ENCODE peak calls at places on chromosomes 5 and 9, in seven cellular contexts. R is neuronal stem cell, J is mesendoderm, B is H9, A is mesenchymal stem cell, P is trophoblast cell, T is H1. H is an unnamed sample.
A peak's percentile ranks its signal among the peaks of the same experiment; 100 is the strongest.

GRCh38 chr9:2740616-2741015 is 23.3 kb downstream of the KCNV2 start:
- DNase-seq in P (no peak), R (no peak), J (no peak), B (no peak), A (no peak), T (no peak), H (peak; percentile 65)

GRCh38 chr9:78559449-78559885 is 262.5 kb downstream of the PSAT1 start:
- DNase-seq in P (no peak), J (no peak), A (peak; percentile 92), R (no peak), T (no peak), B (no peak), H (peak; percentile 91)

GRCh38 chr9:113350338-113350672 is 964 bp downstream of the BSPRY start:
- DNase-seq in B (no peak), A (no peak), P (no peak), T (no peak), J (no peak), R (no peak), H (no peak)

GRCh38 chr9:79572891-79573696 is 1.3 kb downstream of the TLE4 start:
- DNase-seq in J (peak; percentile 27), T (no peak), R (no peak), A (peak; percentile 53), B (peak; percentile 34), P (peak; percentile 24), H (no peak)

GRCh38 chr9:99712214-99712613 is 109.5 kb upstream of the NR4A3 start:
- DNase-seq in T (no peak), J (no peak), R (no peak), B (no peak), P (no peak), A (no peak), H (no peak)

GRCh38 chr5:41755705-41756104 is 114.5 kb downstream of the OXCT1 start:
- DNase-seq in J (no peak), B (no peak), R (no peak), P (no peak), A (no peak), T (no peak), H (no peak)

GRCh38 chr9:34218452-34218851 is 39.6 kb downstream of the UBAP1 start:
- DNase-seq in P (no peak), B (no peak), T (no peak), A (no peak), J (peak; percentile 23), R (no peak), H (no peak)

GRCh38 chr9:137253717-137254623 is 1.2 kb upstream of the NELFB start:
- DNase-seq in J (no peak), P (no peak), R (no peak), A (peak; percentile 23), T (no peak), B (no peak), H (no peak)

GRCh38 chr5:149271717-149272558 is at the start of gene AFAP1L1:
- DNase-seq in R (peak; percentile 23), P (peak; percentile 97), B (peak; percentile 59), T (no peak), J (peak; percentile 38), A (peak; percentile 72), H (peak; percentile 46)

GRCh38 chr9:91192785-91193657 is 168.7 kb downstream of the AUH start:
- DNase-seq in A (peak; percentile 100), R (peak; percentile 30), P (peak; percentile 97), B (peak; percentile 74), J (peak; percentile 90), T (peak; percentile 25), H (peak; percentile 100)

GRCh38 chr9:123003467-123003866 is 30.0 kb upstream of the GPR21 start:
- DNase-seq in T (no peak), R (no peak), J (no peak), B (no peak), A (peak; percentile 31), P (no peak), H (peak; percentile 61)

GRCh38 chr9:5231212-5231611 is at the start of gene INSL4:
- DNase-seq in R (no peak), A (no peak), P (peak; percentile 62), T (no peak), B (no peak), J (no peak), H (peak; percentile 44)
- H3K27me3 ChIP-seq in R (no peaks in the 10 kb centered on the region), A (peaks cover 8% of the 10 kb centered on the region), P (no peaks in the 10 kb centered on the region), T (no peaks in the 10 kb centered on the region), B (no peaks in the 10 kb centered on the region), J (no peaks in the 10 kb centered on the region), H (peaks cover 3% of the 10 kb centered on the region)

DNA sequence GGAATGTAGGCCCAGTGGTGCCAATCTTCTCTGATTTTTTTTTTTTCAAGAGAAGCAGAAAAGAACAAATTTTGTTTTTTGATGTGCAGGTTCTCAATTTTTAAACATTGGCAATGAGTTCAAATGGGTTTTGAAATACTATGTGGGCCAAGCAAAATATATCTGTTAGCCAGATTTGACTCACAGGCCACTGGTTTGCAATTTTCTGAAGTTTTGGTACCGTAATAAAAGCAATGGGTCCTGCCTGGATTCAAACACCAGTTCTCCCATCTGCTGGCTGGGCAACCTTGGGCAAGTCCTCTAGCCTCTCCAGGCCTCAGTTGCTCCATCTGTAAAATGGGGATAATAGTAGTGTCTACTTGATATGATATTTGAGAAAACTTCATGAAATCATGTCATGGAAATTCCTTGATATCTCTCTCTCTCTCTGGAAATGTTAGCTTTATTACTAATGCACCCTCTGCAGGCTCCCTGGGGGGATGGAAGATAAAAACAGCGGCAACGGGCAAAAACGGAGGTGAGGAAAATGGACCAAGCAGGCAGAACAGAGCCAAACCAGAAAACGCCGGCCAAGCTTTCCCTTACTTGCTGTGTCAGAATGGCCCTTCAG is 63.4 kb downstream of the SMIM23 start:
- DNase-seq in B (no peak), J (no peak), R (no peak), T (no peak), P (no peak), A (no peak), H (no peak)
- H3K18ac ChIP-seq in B (no peak overlapping the region), J (no peak overlapping the region), R (no peak overlapping the region), T (no peak overlapping the region), P (no peak overlapping the region), A (no peak overlapping the region), H (no peak overlapping the region)

GRCh38 chr5:88888291-88888690 is 5.3 kb upstream of the MEF2C start:
- DNase-seq in A (no peak), R (no peak), J (no peak), P (no peak), B (no peak), T (no peak), H (no peak)
- H3K27me3 ChIP-seq in A (no peaks in the 10 kb centered on the region), R (peaks cover 16% of the 10 kb centered on the region), J (no peaks in the 10 kb centered on the region), P (no peaks in the 10 kb centered on the region), B (peaks cover 4% of the 10 kb centered on the region), T (no peaks in the 10 kb centered on the region), H (no peaks in the 10 kb centered on the region)

DNA sequence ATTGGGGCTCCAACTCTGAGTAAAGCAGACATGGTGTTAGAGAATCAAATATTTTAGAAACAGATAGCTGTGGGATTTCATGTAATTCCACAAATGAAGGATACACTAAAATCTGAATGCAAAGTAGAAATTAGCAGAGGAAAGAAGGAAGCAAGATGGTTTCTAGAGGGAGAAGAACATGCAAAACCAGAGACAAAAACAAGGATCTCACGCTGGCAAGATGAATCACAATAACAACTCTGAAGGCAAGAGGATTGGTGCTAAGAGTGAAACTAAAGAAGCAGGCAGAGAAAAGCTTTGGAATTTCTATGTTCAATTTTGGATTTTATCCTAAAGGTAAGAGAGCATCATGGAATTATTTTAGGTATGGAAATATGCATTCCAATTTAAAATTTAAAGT is 857.2 kb upstream of the COX7C start:
- DNase-seq in B (no peak), J (no peak), T (no peak), A (peak; percentile 13), P (no peak), R (no peak), H (no peak)
- H3K18ac ChIP-seq in B (no peak overlapping the region), J (no peak overlapping the region), T (no peak overlapping the region), A (no peak overlapping the region), P (no peak overlapping the region), R (no peak overlapping the region), H (no peak overlapping the region)

H was measured in IMR-90.